ENCODE peak calls at places on chromosome 12, in five cellular contexts. C is effector memory CD8-positive, alpha-beta T cell; W is kidney tubule cell; Z is fibroblast of lung; P is endodermal cell. N is an unnamed sample.

GRCh38 chr12:28611115-28611435 is 420.8 kb downstream of the CCDC91 start:
- DNase-seq in Z (peak), P (no peak), C (no peak), W (peak), N (no peak)

GRCh38 chr12:132170094-132170636 is 25.9 kb downstream of the NOC4L start:
- DNase-seq in Z (peak), P (no peak), C (no peak), W (no peak), N (no peak)

GRCh38 chr12:44021471-44021971 is 185.6 kb downstream of the TMEM117 start:
- DNase-seq in P (no peak), Z (peak), W (no peak), C (no peak), N (no peak)

GRCh38 chr12:121224591-121224990 is 14.7 kb downstream of the P2RX4 start:
- DNase-seq in P (no peak), C (peak), Z (no peak), W (no peak), N (peak)

GRCh38 chr12:56487448-56488040 is 417 bp downstream of the GLS2 start:
- DNase-seq in Z (peak), W (peak), C (no peak), P (peak), N (no peak)

GRCh38 chr12:16608346-16608745 is 2.4 kb upstream of the LMO3 start:
- DNase-seq in P (no peak), Z (no peak), C (no peak), W (no peak), N (no peak)

GRCh38 chr12:121801601-121802484 is 2.0 kb upstream of the SETD1B start:
- DNase-seq in W (peak), P (no peak), C (no peak), Z (peak), N (no peak)

GRCh38 chr12:119153477-119154434 is 25.0 kb upstream of the HSPB8 start:
- DNase-seq in W (peak), C (no peak), Z (peak), P (peak), N (no peak)

GRCh38 chr12:7915911-7916403 is 20.0 kb downstream of the SLC2A3 start:
- DNase-seq in P (peak), W (no peak), C (no peak), Z (peak), N (no peak)

GRCh38 chr12:3032770-3033537 is 44.2 kb upstream of the TSPAN9 start:
- DNase-seq in W (no peak), Z (no peak), P (peak), C (no peak), N (no peak)

GRCh38 chr12:111126331-111126730 is 206.0 kb upstream of the MYL2 start:
- DNase-seq in P (no peak), W (no peak), Z (no peak), C (no peak), N (no peak)

GRCh38 chr12:66409195-66409871 is 107.0 kb downstream of the HELB start:
- DNase-seq in C (peak), P (peak), Z (peak), W (peak), N (peak)

GRCh38 chr12:47736877-47737676 is 11.8 kb upstream of the ENDOU start:
- DNase-seq in Z (peak), P (no peak), C (no peak), W (no peak), N (no peak)

GRCh38 chr12:52257074-52257551 is 17.3 kb upstream of the KRT86 start:
- DNase-seq in W (no peak), C (no peak), Z (no peak), P (no peak), N (no peak)

GRCh38 chr12:102064476-102064875 is 2.7 kb upstream of the WASHC3 start:
- DNase-seq in P (no peak), Z (no peak), W (no peak), C (no peak), N (no peak)

GRCh38 chr12:44875417-44875953 is 630 bp downstream of the NELL2 start:
- DNase-seq in P (peak), C (no peak), Z (no peak), W (no peak), N (no peak)

GRCh38 chr12:89994901-89995300 is 286.3 kb upstream of the ATP2B1 start:
- DNase-seq in W (no peak), C (no peak), Z (no peak), P (no peak), N (no peak)

GRCh38 chr12:80936642-80937390 is 918 bp downstream of the LIN7A start:
- DNase-seq in Z (peak), W (peak), C (no peak), P (peak), N (no peak)

GRCh38 chr12:111645433-111645832 is 40.3 kb downstream of the BRAP start:
- DNase-seq in P (no peak), C (no peak), Z (peak), W (peak), N (no peak)

GRCh38 chr12:27434673-27435565 is 11.6 kb upstream of the SMCO2 start:
- DNase-seq in C (no peak), Z (no peak), W (peak), P (peak), N (no peak)

GRCh38 chr12:12447837-12448236 is 91.0 kb downstream of the BORCS5 start:
- DNase-seq in P (no peak), Z (no peak), W (no peak), C (no peak), N (no peak)

GRCh38 chr12:41967668-41968649 is 176.7 kb downstream of the GXYLT1 start:
- DNase-seq in W (peak), C (no peak), Z (peak), P (peak), N (no peak)

N was measured in CD8-positive, alpha-beta memory T cell.